ENCODE peak calls at places on chromosome 22, in seven cellular contexts. Q, R, P, N, A, J and D are unnamed samples.

GRCh38 chr22:17009640-17010291 is 1.7 kb upstream of the GAB4 start:
- DNase-seq in Q (no peak), R (no peak), P (peak), N (no peak), A (no peak), J (no peak), D (peak)

GRCh38 chr22:39983346-39983745 is 11.4 kb upstream of the FAM83F start:
- DNase-seq in Q (no peak), R (no peak), P (no peak), N (no peak), A (no peak), J (no peak), D (no peak)

GRCh38 chr22:20526628-20527355 is 19.4 kb downstream of the MED15 start:
- DNase-seq in Q (no peak), R (peak), P (no peak), N (no peak), A (no peak), J (no peak), D (no peak)

GRCh38 chr22:29313126-29314071 is 2.1 kb downstream of the RASL10A start:
- DNase-seq in Q (no peak), R (no peak), P (peak), N (peak), A (no peak), J (no peak), D (no peak)

GRCh38 chr22:36337365-36338130 is 50.2 kb downstream of the MYH9 start:
- DNase-seq in Q (no peak), R (no peak), P (no peak), N (no peak), A (no peak), J (no peak), D (no peak)

GRCh38 chr22:40322061-40322460 is 24.2 kb upstream of the ADSL start:
- DNase-seq in Q (no peak), R (no peak), P (no peak), N (no peak), A (no peak), J (no peak), D (no peak)

GRCh38 chr22:29139965-29140782 is 65.5 kb upstream of the EMID1 start:
- DNase-seq in Q (no peak), R (no peak), P (no peak), N (no peak), A (no peak), J (no peak), D (no peak)

GRCh38 chr22:39723463-39723862 is 152.9 kb downstream of the CACNA1I start:
- DNase-seq in Q (no peak), R (no peak), P (no peak), N (peak), A (no peak), J (peak), D (no peak)

GRCh38 chr22:39381009-39381755 is 18.4 kb upstream of the TAB1 start:
- DNase-seq in Q (no peak), R (no peak), P (peak), N (no peak), A (no peak), J (no peak), D (peak)

GRCh38 chr22:30310881-30311771 is 15.6 kb downstream of the TBC1D10A start:
- DNase-seq in Q (peak), R (no peak), P (no peak), N (no peak), A (no peak), J (peak), D (no peak)

GRCh38 chr22:42919199-42919598 is 62.1 kb upstream of the ARFGAP3 start:
- DNase-seq in Q (no peak), R (peak), P (peak), N (no peak), A (no peak), J (no peak), D (no peak)

GRCh38 chr22:20514658-20515406 is 7.4 kb downstream of the MED15 start:
- DNase-seq in Q (no peak), R (no peak), P (no peak), N (no peak), A (no peak), J (no peak), D (no peak)

GRCh38 chr22:26482171-26482570 is 1.4 kb downstream of the HPS4 start:
- DNase-seq in Q (no peak), R (no peak), P (no peak), N (no peak), A (no peak), J (no peak), D (peak)

GRCh38 chr22:24191381-24191841 is 10.1 kb downstream of the SUSD2 start:
- DNase-seq in Q (no peak), R (no peak), P (no peak), N (peak), A (no peak), J (no peak), D (no peak)

GRCh38 chr22:17121235-17122195 is at the start of gene TMEM121B:
- DNase-seq in Q (no peak), R (peak), P (peak), N (peak), A (no peak), J (peak), D (no peak)

GRCh38 chr22:21936151-21936778 is 16.4 kb downstream of the PPM1F start:
- DNase-seq in Q (no peak), R (no peak), P (no peak), N (peak), A (no peak), J (no peak), D (no peak)

GRCh38 chr22:43580351-43580750 is 168.5 kb downstream of the MPPED1 start:
- DNase-seq in Q (no peak), R (peak), P (no peak), N (no peak), A (no peak), J (no peak), D (no peak)

GRCh38 chr22:22942511-22943329 is 55.1 kb downstream of the IGLL5 start:
- DNase-seq in Q (no peak), R (peak), P (peak), N (peak), A (peak), J (peak), D (peak)

GRCh38 chr22:42780070-42780540 is 59.4 kb upstream of the A4GALT start:
- DNase-seq in Q (peak), R (peak), P (peak), N (no peak), A (peak), J (peak), D (peak)

GRCh38 chr22:30234786-30235470 is 11.6 kb downstream of the LIF start:
- DNase-seq in Q (no peak), R (no peak), P (peak), N (no peak), A (no peak), J (no peak), D (no peak)

GRCh38 chr22:27800250-27801131 is 1.1 kb downstream of the MN1 start:
- DNase-seq in Q (peak), R (peak), P (no peak), N (no peak), A (no peak), J (no peak), D (no peak)

GRCh38 chr22:48423481-48423901 is 1404.2 kb downstream of the BRD1 start:
- DNase-seq in Q (no peak), R (peak), P (no peak), N (no peak), A (no peak), J (no peak), D (no peak)

GRCh38 chr22:47152938-47153337 is 390.5 kb downstream of the TBC1D22A start:
- DNase-seq in Q (no peak), R (no peak), P (no peak), N (no peak), A (no peak), J (no peak), D (no peak)

GRCh38 chr22:30182833-30183232 is 63.7 kb downstream of the LIF start:
- DNase-seq in Q (no peak), R (no peak), P (no peak), N (no peak), A (no peak), J (no peak), D (no peak)

GRCh38 chr22:33028191-33028700 is 29.9 kb downstream of the SYN3 start:
- DNase-seq in Q (no peak), R (no peak), P (no peak), N (no peak), A (no peak), J (no peak), D (no peak)

GRCh38 chr22:22849640-22850610 is 37.7 kb upstream of the IGLL5 start:
- DNase-seq in Q (no peak), R (no peak), P (no peak), N (no peak), A (no peak), J (no peak), D (peak)

GRCh38 chr22:35349704-35350538 is 31.0 kb upstream of the HMOX1 start:
- DNase-seq in Q (peak), R (peak), P (no peak), N (peak), A (no peak), J (no peak), D (no peak)

GRCh38 chr22:19832476-19833108 is 22.1 kb downstream of the GNB1L start:
- DNase-seq in Q (no peak), R (no peak), P (no peak), N (no peak), A (no peak), J (peak), D (no peak)

GRCh38 chr22:33678523-33678922 is 241.8 kb downstream of the LARGE1 start:
- DNase-seq in Q (no peak), R (no peak), P (no peak), N (no peak), A (no peak), J (no peak), D (no peak)

GRCh38 chr22:39515266-39516050 is 4.9 kb upstream of the ATF4 start:
- DNase-seq in Q (no peak), R (no peak), P (no peak), N (no peak), A (no peak), J (no peak), D (no peak)

GRCh38 chr22:29555065-29555644 is 1.6 kb upstream of the THOC5 start:
- DNase-seq in Q (no peak), R (no peak), P (no peak), N (no peak), A (no peak), J (no peak), D (no peak)

GRCh38 chr22:43270314-43270908 is 72.8 kb downstream of the SCUBE1 start:
- DNase-seq in Q (no peak), R (peak), P (peak), N (no peak), A (no peak), J (no peak), D (peak)

GRCh38 chr22:20624161-20624616 is 116.8 kb downstream of the MED15 start:
- DNase-seq in Q (no peak), R (no peak), P (no peak), N (no peak), A (no peak), J (no peak), D (no peak)

GRCh38 chr22:49977578-49977977 is 17.0 kb downstream of the PIM3 start:
- DNase-seq in Q (no peak), R (no peak), P (no peak), N (no peak), A (no peak), J (no peak), D (no peak)

GRCh38 chr22:25403752-25404471 is 160.6 kb upstream of the GRK3 start:
- DNase-seq in Q (no peak), R (peak), P (peak), N (no peak), A (no peak), J (no peak), D (no peak)

GRCh38 chr22:29400576-29400975 is 12.2 kb upstream of the AP1B1 start:
- DNase-seq in Q (no peak), R (no peak), P (no peak), N (no peak), A (no peak), J (no peak), D (no peak)

GRCh38 chr22:47779474-47779873 is 1017.0 kb downstream of the TBC1D22A start:
- DNase-seq in Q (no peak), R (no peak), P (peak), N (no peak), A (no peak), J (no peak), D (no peak)

DNA sequence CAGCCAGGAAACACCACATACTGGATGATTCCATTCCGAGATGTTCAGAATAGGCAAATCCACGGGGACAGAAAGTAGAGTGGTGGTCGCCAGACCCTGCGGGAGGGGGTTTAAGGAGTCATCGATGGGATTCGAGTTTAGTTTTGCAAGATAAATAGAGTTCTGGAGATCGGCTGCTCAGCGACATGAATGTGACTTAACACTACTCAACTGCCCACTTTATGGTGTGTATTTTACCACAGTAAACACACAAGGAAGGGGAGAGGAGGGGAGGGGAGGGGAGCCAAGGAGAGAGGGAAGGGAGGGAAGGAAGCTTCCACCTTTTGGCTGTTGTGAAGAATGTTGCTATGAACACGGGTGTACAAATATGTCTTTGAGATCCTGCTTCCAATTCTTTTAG is 10.4 kb upstream of the ARHGAP8 start:
- DNase-seq in Q (no peak), R (no peak), P (no peak), N (no peak), A (no peak), J (no peak), D (no peak)
- H3K27ac ChIP-seq in Q (no peak), R (no peak), P (no peak), N (no peak), A (no peak), J (no peak), D (no peak)

DNA sequence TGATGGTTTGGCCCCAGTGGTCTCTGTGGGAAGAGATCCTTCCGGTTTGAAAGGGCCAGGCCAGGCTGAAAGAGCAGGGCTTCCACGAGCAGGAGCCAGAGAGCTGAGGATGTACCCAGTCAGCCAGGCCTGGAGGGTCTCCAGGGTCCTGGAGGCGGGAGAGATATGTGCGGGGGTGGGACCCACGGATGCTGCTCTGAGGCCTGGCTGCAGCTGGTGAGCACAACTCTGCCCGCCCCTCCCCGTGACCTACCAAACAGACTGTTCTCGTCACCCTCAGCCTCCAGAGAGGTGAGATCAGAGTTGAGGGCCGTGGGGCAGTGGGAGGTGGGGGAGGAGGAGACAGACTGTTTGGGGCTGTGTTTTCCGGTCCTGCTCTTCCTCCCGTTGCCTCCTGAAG is 42.2 kb downstream of the TRIOBP start:
- DNase-seq in Q (peak), R (no peak), P (no peak), N (no peak), A (no peak), J (no peak), D (no peak)
- H3K27ac ChIP-seq in Q (peak), R (no peak), P (no peak), N (peak), A (no peak), J (peak), D (no peak)

DNA sequence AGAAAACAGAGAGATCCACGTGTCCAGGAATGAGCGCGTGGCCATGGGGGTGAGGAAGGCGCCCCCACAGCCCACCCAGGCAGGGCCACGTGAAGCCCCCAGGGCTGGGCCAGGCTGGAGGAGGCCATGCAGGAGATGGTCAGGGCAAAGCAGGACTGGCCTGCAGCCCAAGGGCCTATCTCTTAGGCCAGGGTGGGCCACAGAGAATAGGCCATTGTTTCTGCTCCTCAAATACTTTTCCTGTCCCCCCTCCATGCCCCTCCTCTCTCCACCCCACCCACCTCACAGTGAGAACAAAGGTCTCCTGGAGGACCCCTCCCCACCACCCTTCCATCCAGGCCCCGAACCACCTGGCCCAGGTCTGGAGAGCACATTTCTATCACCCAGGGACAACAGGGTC is 8.3 kb upstream of the CDC42EP1 start:
- DNase-seq in Q (no peak), R (no peak), P (no peak), N (no peak), A (no peak), J (no peak), D (no peak)
- H3K27ac ChIP-seq in Q (peak), R (no peak), P (peak), N (peak), A (no peak), J (peak), D (no peak)

GRCh38 chr22:45648320-45649070 is 23.1 kb upstream of the ATXN10 start:
- DNase-seq in Q (no peak), R (no peak), P (no peak), N (peak), A (no peak), J (no peak), D (no peak)
- H3K27ac ChIP-seq in Q (no peak), R (no peak), P (no peak), N (no peak), A (no peak), J (no peak), D (no peak)

GRCh38 chr22:37594237-37594636 is 14.3 kb upstream of the LGALS2 start:
- DNase-seq in Q (no peak), R (no peak), P (no peak), N (no peak), A (no peak), J (no peak), D (no peak)

GRCh38 chr22:37588540-37589215 is 8.8 kb upstream of the LGALS2 start:
- DNase-seq in Q (no peak), R (no peak), P (no peak), N (no peak), A (no peak), J (no peak), D (no peak)

GRCh38 chr22:37589607-37590006 is 9.7 kb upstream of the LGALS2 start:
- DNase-seq in Q (no peak), R (no peak), P (peak), N (no peak), A (no peak), J (no peak), D (no peak)

GRCh38 chr22:37591823-37592404 is 12.0 kb upstream of the LGALS2 start:
- DNase-seq in Q (no peak), R (no peak), P (no peak), N (no peak), A (no peak), J (no peak), D (no peak)
- H3K27ac ChIP-seq in Q (peak), R (no peak), P (no peak), N (peak), A (no peak), J (peak), D (no peak)

GRCh38 chr22:41731609-41732008 is 32.3 kb downstream of the MEI1 start:
- DNase-seq in Q (no peak), R (no peak), P (no peak), N (no peak), A (no peak), J (no peak), D (no peak)

DNA sequence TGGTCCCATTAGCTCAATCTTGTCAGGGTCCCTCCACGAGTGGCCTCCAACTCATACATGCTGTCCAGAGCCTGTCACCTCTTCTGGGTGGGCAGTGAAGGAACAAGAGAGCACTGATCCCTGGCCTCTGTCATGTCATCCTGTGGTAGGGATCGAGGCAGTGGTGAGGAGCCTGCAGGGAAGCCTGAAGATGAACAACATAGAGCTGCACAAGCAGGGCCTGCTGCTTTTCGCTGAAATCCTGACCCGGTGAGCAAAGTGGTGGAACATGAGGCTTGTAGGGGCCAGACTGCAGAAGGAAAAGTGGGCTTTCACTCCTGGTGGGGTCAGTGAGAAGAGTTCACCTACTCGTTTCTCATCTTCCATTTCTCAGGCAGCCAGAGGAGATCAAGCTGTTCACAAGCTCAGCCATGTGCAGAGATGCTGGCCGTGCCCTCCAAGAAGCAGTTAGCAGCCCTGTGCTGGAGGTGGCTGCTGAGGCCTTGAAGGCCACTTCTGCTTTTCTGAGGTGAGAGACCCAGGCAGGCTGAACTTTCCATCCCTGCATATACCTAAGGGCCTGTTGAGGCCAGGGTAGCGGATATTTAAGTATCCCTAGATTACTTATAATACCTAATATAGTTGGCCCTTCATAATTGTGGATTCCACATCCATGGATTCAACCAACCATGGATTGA is 32.9 kb downstream of the MEI1 start:
- DNase-seq in Q (no peak), R (no peak), P (no peak), N (peak), A (no peak), J (no peak), D (peak)
- H3K27ac ChIP-seq in Q (no peak), R (no peak), P (no peak), N (no peak), A (no peak), J (no peak), D (no peak)

DNA sequence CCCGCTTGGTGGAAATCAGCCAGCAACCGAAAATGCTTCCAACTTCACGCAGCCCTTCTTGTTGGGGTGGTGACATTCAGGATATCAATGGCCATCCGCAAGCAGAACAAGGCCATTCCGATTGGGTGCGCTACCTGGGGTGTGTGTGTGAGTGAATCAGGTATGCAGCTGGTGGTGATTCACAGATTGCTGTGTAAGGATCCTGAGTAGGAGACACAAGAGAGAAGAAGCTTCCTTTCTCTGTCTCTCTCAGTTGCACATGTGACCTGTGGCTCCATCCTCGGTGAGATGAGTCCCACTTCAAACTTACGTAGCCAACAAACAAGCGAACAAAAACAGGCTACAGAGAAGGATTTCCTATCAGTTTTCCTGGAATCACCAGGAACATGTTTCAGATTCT is 9.6 kb upstream of the TMEM184B start:
- DNase-seq in Q (no peak), R (no peak), P (no peak), N (no peak), A (no peak), J (no peak), D (no peak)
- H3K27ac ChIP-seq in Q (peak), R (no peak), P (no peak), N (no peak), A (no peak), J (no peak), D (no peak)